ENCODE peak calls at places on chromosomes 11 and 22, in seven cellular contexts. B is uterus, S is A549, L is tibial nerve, P is sigmoid colon, Y is cardiac muscle cell, R is body of pancreas. G is an unnamed sample. For H3K4me1, the result is how much of the 10 kb centered on the place peaks cover.

GRCh38 chr22:40951795-40952602 is 821 bp downstream of the RBX1 start:
- DNase-seq in R (no peak), P (no peak), L (no peak), B (no peak), S (no peak), Y (no peak), G (no peak)

GRCh38 chr22:35104491-35104890 is 38.5 kb downstream of the ISX start:
- DNase-seq in S (no peak), P (no peak), Y (no peak), B (no peak), L (no peak), R (no peak), G (no peak)

GRCh38 chr11:64810891-64811272 is 531 bp upstream of the MEN1 start:
- DNase-seq in R (peak), Y (no peak), B (no peak), S (no peak), P (peak), L (peak), G (no peak)

GRCh38 chr11:35981581-35981980 is 37.7 kb downstream of the LDLRAD3 start:
- DNase-seq in Y (peak), P (no peak), R (no peak), S (no peak), L (no peak), B (no peak), G (peak)

GRCh38 chr11:128195057-128195751 is 392.2 kb downstream of the ETS1 start:
- DNase-seq in L (no peak), Y (peak), P (no peak), S (no peak), B (no peak), R (no peak), G (no peak)

GRCh38 chr22:17969732-17970131 is 54.6 kb downstream of the MICAL3 start:
- DNase-seq in Y (peak), L (no peak), P (no peak), S (peak), B (no peak), R (no peak), G (peak)

GRCh38 chr22:38944653-38945052 is 12.8 kb upstream of the APOBEC3A start:
- DNase-seq in L (no peak), B (no peak), Y (no peak), P (peak), R (peak), S (no peak), G (peak)

GRCh38 chr11:70536051-70536877 is 137.9 kb downstream of the CTTN start:
- DNase-seq in R (no peak), P (peak), B (no peak), S (no peak), Y (no peak), L (no peak), G (no peak)

GRCh38 chr11:35751664-35752061 is 89.1 kb downstream of the TRIM44 start:
- DNase-seq in S (no peak), P (no peak), R (no peak), B (no peak), L (no peak), Y (no peak), G (no peak)

GRCh38 chr11:104917259-104918112 is 19.2 kb upstream of the CASP12 start:
- DNase-seq in S (no peak), P (no peak), B (no peak), R (no peak), L (no peak), Y (no peak), G (no peak)

GRCh38 chr11:130415719-130416536 is 12.5 kb downstream of the ADAMTS8 start:
- DNase-seq in B (no peak), P (no peak), L (no peak), Y (no peak), R (no peak), S (no peak), G (no peak)

GRCh38 chr11:102493524-102493923 is 37.0 kb downstream of the MMP7 start:
- DNase-seq in L (no peak), Y (no peak), P (no peak), R (no peak), S (no peak), B (no peak), G (no peak)

GRCh38 chr11:60910281-60910687 is 3.7 kb upstream of the TMEM109 start:
- DNase-seq in Y (no peak), B (no peak), L (no peak), S (no peak), R (no peak), P (peak), G (no peak)

GRCh38 chr11:123174196-123175183 is 20.6 kb downstream of the CLMP start:
- DNase-seq in B (peak), P (peak), R (peak), S (peak), L (peak), Y (peak), G (peak)

GRCh38 chr22:20749453-20749852 is 24.5 kb upstream of the SERPIND1 start:
- DNase-seq in Y (no peak), P (no peak), S (no peak), R (no peak), L (no peak), B (no peak), G (no peak)

GRCh38 chr11:44421090-44421675 is 111.2 kb upstream of the ALX4 start:
- DNase-seq in L (no peak), R (no peak), P (no peak), B (no peak), Y (no peak), S (no peak), G (no peak)

GRCh38 chr11:130192845-130193267 is 33.3 kb downstream of the ST14 start:
- DNase-seq in R (peak), S (no peak), B (no peak), L (no peak), Y (no peak), P (no peak), G (no peak)

DNA sequence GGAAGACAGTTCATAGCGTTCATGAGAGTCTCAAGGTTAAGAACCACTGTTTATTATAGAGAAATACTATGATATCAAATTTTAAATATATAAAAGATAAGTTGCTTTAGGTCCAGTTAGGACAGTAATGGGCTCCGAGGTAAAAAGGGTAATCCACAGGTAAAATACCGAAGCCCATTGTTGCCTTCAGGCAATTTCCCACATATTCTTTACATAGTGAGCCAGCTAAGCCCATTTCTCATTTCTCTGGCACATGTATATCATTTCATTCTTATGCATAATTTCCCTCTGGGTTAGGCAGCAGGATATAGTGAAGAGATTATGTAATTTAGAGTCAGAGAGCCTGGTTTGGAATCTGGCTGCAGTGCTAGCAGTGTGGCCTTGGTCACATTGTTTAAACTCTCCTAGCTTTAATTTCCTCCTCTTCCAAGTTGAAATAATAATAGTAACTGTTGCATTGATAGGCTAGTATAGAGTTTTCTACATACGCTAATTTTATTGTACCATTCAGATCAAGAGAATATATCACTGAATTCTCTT is 7.6 kb upstream of the POU2AF1 start:
- DNase-seq in Y (no peak), P (no peak), S (no peak), L (no peak), R (no peak), B (no peak), G (no peak)
- H3K4me1 ChIP-seq in Y (under half), P (under half), S (under half), L (under half), R (under half), B (under half), G (under half)

GRCh38 chr11:67404515-67405195 is 772 bp downstream of the TBC1D10C start:
- DNase-seq in R (no peak), B (no peak), Y (no peak), L (no peak), S (no peak), P (no peak), G (no peak)
- H3K4me3 ChIP-seq in R (no peak), B (no peak), Y (no peak), L (peak), S (no peak), P (no peak), G (no peak)

GRCh38 chr11:2174361-2174760 is 2.7 kb upstream of the TH start:
- DNase-seq in S (no peak), P (no peak), B (no peak), Y (no peak), R (no peak), L (no peak), G (no peak)
- H3K4me1 ChIP-seq in S (under half), P (under half), B (under half), Y (under half), R (under half), L (under half), G (under half)

GRCh38 chr22:23565288-23565941 is 14.7 kb downstream of the IGLL1 start:
- DNase-seq in L (no peak), B (no peak), S (peak), R (peak), P (peak), Y (peak), G (no peak)
- H3K4me3 ChIP-seq in L (peak), B (no peak), S (peak), R (no peak), P (peak), Y (peak), G (no peak)

DNA sequence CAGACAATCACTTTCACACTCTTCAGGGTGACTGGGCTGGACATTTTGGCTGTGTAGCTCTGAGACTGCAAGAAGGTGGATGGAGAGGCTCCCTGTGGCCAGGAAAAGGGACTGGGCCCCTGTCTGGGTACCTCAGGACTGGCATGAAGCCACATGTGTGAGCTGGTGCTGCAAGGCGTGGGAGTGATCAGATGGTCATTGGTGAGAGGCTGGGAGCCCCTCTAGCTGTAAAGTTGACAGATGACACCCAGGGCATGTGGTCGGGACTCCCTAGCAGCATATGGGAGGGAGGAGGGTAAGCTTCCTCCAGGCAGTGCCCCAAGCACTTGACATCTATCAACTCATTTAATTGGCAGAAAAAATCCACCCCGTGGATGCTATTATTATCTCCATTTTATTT is 18.9 kb upstream of the CABP2 start:
- DNase-seq in P (no peak), Y (no peak), S (no peak), R (no peak), B (no peak), L (no peak), G (no peak)
- H3K4me1 ChIP-seq in P (under half), Y (under half), S (under half), R (under half), B (under half), L (under half), G (under half)

DNA sequence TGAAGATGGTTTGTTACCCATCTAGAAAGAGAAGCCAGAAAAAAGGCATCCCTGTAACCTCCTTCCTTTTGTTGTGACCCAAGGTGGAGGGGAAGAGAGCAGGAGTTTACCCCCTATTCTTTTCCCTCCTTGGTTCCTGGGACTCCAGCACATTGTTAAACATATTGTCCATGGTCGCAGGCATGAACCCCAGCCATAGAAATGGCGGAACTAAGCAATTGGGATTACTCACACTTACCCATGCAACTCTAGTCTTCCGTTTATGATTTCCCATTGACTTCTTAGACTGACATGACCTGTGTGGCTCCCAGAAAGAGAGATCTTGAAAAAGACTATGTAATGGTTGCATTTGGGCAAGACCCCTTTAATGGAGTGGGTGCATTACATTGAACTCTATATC is 45.4 kb downstream of the OR4C46 start:
- DNase-seq in P (no peak), S (no peak), Y (no peak), R (no peak), B (no peak), L (no peak), G (no peak)
- H3K4me3 ChIP-seq in P (no peak), S (no peak), Y (no peak), R (no peak), B (no peak), L (no peak), G (no peak)

DNA sequence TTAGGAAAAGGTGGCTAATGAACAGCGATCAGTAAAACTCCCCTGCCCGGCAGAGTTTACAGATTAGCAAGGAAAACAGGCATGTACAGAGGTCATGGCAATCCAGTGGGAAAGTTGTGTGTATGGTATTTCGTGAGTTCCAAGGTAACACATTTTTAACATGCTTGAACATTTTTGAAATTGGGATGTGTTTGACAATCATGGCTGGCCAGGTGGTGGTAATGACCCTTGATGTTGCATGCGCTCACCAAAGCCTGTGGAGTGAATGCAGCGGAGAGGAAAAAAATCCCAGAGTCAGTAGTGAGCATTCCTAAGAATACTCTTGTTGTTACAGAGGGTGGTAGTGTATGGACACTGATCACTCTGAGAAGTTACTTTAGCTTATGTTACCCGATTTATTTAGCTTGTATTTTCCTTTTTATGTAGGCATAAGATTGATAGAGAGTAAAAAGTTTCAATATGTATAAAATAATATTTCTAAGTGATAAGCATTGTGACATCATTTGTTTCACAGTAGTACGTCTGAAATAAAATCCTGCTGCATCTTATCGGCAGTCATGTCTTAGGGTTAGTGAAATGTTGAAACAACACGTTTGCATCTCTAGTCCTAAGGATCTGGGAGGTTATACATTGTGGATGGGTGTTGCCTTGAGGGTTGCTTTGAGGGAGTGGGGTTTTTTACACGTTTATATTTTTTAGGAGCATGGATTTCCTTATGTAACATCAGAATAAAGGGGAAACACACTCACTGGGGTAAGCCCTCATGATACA is 8.7 kb downstream of the TEAD1 start:
- DNase-seq in S (no peak), Y (no peak), L (no peak), P (no peak), B (no peak), R (no peak), G (no peak)
- H3K4me1 ChIP-seq in S (half or more), Y (under half), L (half or more), P (half or more), B (under half), R (half or more), G (under half)

GRCh38 chr11:116138280-116138679 is 634.1 kb upstream of the CADM1 start:
- DNase-seq in L (no peak), B (no peak), Y (no peak), R (no peak), S (no peak), P (no peak), G (no peak)
- H3K4me3 ChIP-seq in L (no peak), B (no peak), Y (no peak), R (no peak), S (no peak), P (no peak), G (no peak)

DNA sequence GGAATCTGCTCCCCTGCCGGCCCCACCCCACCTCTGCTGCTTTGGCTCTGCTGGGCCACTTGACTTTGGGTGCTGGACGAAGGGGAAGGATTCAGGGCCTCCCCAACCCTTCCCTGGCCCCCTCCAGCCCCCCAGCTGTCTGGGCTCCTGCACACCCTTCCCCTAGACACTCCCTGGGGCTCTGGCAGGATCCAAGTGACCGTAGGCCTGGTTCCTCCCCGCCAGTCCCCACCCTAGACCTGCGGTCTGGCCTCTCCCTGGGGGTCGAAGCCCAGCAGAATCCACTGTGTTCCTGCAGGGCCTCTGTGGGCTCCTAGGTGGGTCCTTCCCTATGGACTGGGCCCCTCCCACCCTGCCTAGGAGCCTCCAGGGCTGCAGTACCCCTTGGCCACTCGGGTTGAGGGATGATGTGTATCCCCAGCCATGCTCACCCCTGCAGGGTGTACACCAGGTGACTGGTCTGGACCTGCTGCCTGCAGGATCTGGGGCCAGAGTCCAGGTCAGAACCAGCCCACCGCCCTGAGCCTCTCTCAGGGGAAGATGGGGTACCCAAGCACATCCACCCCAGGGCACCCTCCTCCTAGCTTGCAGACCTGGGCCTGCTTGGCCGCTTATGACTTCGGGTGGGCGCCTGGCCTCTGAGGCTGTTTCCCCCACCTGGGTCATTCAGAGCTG is 5.6 kb downstream of the PIM3 start:
- DNase-seq in S (no peak), B (peak), R (no peak), L (no peak), P (peak), Y (no peak), G (no peak)
- H3K4me1 ChIP-seq in S (under half), B (half or more), R (half or more), L (half or more), P (half or more), Y (under half), G (under half)

G was measured in ovary.